ENCODE peak calls at places on chromosomes 3 and 15, in eight cellular contexts. One of them, this sample, is unnamed.

GRCh38 chr3:174153875-174154274 is 705.3 kb upstream of the NAALADL2 start:
- DNase-seq in NCI-H1436: no peak
- DNase-seq in OCI-M1: no peak
- DNase-seq in T47D: no peak
- DNase-seq in lower leg skin: no peak
- DNase-seq in GM10248: no peak
- DNase-seq in AG10803: peak; percentile 77
- DNase-seq in fibroblast of villous mesenchyme: no peak
- DNase-seq in this sample: no peak

GRCh38 chr15:72140088-72140487 is 21.9 kb downstream of the SENP8 start:
- DNase-seq in NCI-H1436: no peak
- DNase-seq in OCI-M1: no peak
- DNase-seq in T47D: no peak
- DNase-seq in lower leg skin: no peak
- DNase-seq in GM10248: no peak
- DNase-seq in AG10803: no peak
- DNase-seq in fibroblast of villous mesenchyme: no peak
- DNase-seq in this sample: no peak

GRCh38 chr3:136078421-136079364 is 113.2 kb downstream of the PPP2R3A start:
- DNase-seq in NCI-H1436: peak; percentile 35
- DNase-seq in OCI-M1: peak; percentile 75
- DNase-seq in T47D: peak; percentile 41
- DNase-seq in lower leg skin: no peak
- DNase-seq in GM10248: peak; percentile 37
- DNase-seq in AG10803: peak; percentile 42
- DNase-seq in fibroblast of villous mesenchyme: peak; percentile 47
- DNase-seq in this sample: peak; percentile 1

GRCh38 chr3:136546718-136547117 is 205.5 kb downstream of the STAG1 start:
- DNase-seq in NCI-H1436: no peak
- DNase-seq in OCI-M1: peak; percentile 63
- DNase-seq in T47D: no peak
- DNase-seq in lower leg skin: no peak
- DNase-seq in GM10248: no peak
- DNase-seq in AG10803: peak; percentile 5
- DNase-seq in fibroblast of villous mesenchyme: peak; percentile 8
- DNase-seq in this sample: no peak

GRCh38 chr3:174598885-174599439 is 260.2 kb upstream of the NAALADL2 start:
- DNase-seq in NCI-H1436: no peak
- DNase-seq in OCI-M1: no peak
- DNase-seq in T47D: no peak
- DNase-seq in lower leg skin: no peak
- DNase-seq in GM10248: no peak
- DNase-seq in AG10803: no peak
- DNase-seq in fibroblast of villous mesenchyme: no peak
- DNase-seq in this sample: peak; percentile 12

GRCh38 chr15:70247281-70247680 is 149.6 kb upstream of the TLE3 start:
- DNase-seq in NCI-H1436: no peak
- DNase-seq in OCI-M1: no peak
- DNase-seq in T47D: no peak
- DNase-seq in lower leg skin: no peak
- DNase-seq in GM10248: no peak
- DNase-seq in AG10803: no peak
- DNase-seq in fibroblast of villous mesenchyme: no peak
- DNase-seq in this sample: no peak

GRCh38 chr3:115517457-115518050 is 105.8 kb upstream of the GAP43 start:
- DNase-seq in NCI-H1436: no peak
- DNase-seq in OCI-M1: no peak
- DNase-seq in T47D: no peak
- DNase-seq in lower leg skin: no peak
- DNase-seq in GM10248: no peak
- DNase-seq in AG10803: no peak
- DNase-seq in fibroblast of villous mesenchyme: no peak
- DNase-seq in this sample: no peak

GRCh38 chr15:94225616-94226015 is 5.7 kb upstream of the MCTP2 start:
- DNase-seq in NCI-H1436: no peak
- DNase-seq in OCI-M1: no peak
- DNase-seq in T47D: no peak
- DNase-seq in lower leg skin: no peak
- DNase-seq in GM10248: no peak
- DNase-seq in AG10803: peak; percentile 61
- DNase-seq in fibroblast of villous mesenchyme: no peak
- DNase-seq in this sample: no peak

GRCh38 chr3:141399979-141400971 is 32.0 kb downstream of the ZBTB38 start:
- DNase-seq in NCI-H1436: no peak
- DNase-seq in OCI-M1: no peak
- DNase-seq in T47D: no peak
- DNase-seq in lower leg skin: no peak
- DNase-seq in GM10248: no peak
- DNase-seq in AG10803: peak; percentile 84
- DNase-seq in fibroblast of villous mesenchyme: peak; percentile 76
- DNase-seq in this sample: no peak

GRCh38 chr3:144085964-144086363 is 114.3 kb downstream of the DIPK2A start:
- DNase-seq in NCI-H1436: peak; percentile 76
- DNase-seq in OCI-M1: peak; percentile 66
- DNase-seq in T47D: peak; percentile 85
- DNase-seq in lower leg skin: no peak
- DNase-seq in GM10248: no peak
- DNase-seq in AG10803: peak; percentile 5
- DNase-seq in fibroblast of villous mesenchyme: peak; percentile 27
- DNase-seq in this sample: no peak

GRCh38 chr3:191328963-191329653 is at the start of gene CCDC50:
- DNase-seq in NCI-H1436: peak; percentile 73
- DNase-seq in OCI-M1: peak; percentile 64
- DNase-seq in T47D: peak; percentile 88
- DNase-seq in lower leg skin: peak; percentile 76
- DNase-seq in GM10248: peak; percentile 87
- DNase-seq in AG10803: peak; percentile 77
- DNase-seq in fibroblast of villous mesenchyme: peak; percentile 81
- DNase-seq in this sample: peak; percentile 79

GRCh38 chr3:17841190-17841828 is 98.9 kb upstream of the TBC1D5 start:
- DNase-seq in NCI-H1436: peak; percentile 5
- DNase-seq in OCI-M1: peak; percentile 80
- DNase-seq in T47D: peak; percentile 69
- DNase-seq in lower leg skin: peak; percentile 59
- DNase-seq in GM10248: peak; percentile 65
- DNase-seq in AG10803: peak; percentile 38
- DNase-seq in fibroblast of villous mesenchyme: peak; percentile 57
- DNase-seq in this sample: peak; percentile 35

GRCh38 chr3:16363636-16364035 is 98.6 kb downstream of the OXNAD1 start:
- DNase-seq in NCI-H1436: no peak
- DNase-seq in OCI-M1: no peak
- DNase-seq in T47D: no peak
- DNase-seq in lower leg skin: no peak
- DNase-seq in GM10248: no peak
- DNase-seq in AG10803: no peak
- DNase-seq in fibroblast of villous mesenchyme: no peak
- DNase-seq in this sample: no peak